ENCODE peak calls at places on chromosomes 16 and 17, in nine cellular contexts. D, R, T, F, I, H, B, N and C are unnamed samples.

GRCh38 chr16:87133112-87133850 is 183.9 kb downstream of the C16orf95 start:
- DNase-seq in D (no peak), R (no peak), T (no peak), F (no peak), I (no peak), H (no peak), B (no peak), N (no peak), C (no peak)

GRCh38 chr17:69525920-69526841 is 111.7 kb downstream of the MAP2K6 start:
- DNase-seq in D (peak; percentile 48), R (peak; percentile 55), T (peak; percentile 69), F (no peak), I (no peak), H (no peak), B (no peak), N (peak; percentile 50), C (peak; percentile 31)

GRCh38 chr16:49000594-49000993 is 281.0 kb downstream of the CBLN1 start:
- DNase-seq in D (no peak), R (no peak), T (peak; percentile 10), F (no peak), I (no peak), H (no peak), B (no peak), N (no peak), C (no peak)

GRCh38 chr16:75068632-75069031 is 47.9 kb downstream of the LDHD start:
- DNase-seq in D (no peak), R (no peak), T (no peak), F (no peak), I (no peak), H (no peak), B (no peak), N (no peak), C (no peak)

GRCh38 chr16:85722066-85722465 is 28.8 kb downstream of the C16orf74 start:
- DNase-seq in D (no peak), R (no peak), T (no peak), F (no peak), I (no peak), H (no peak), B (no peak), N (no peak), C (no peak)

GRCh38 chr17:77929180-77929564 is 29.3 kb upstream of the TNRC6C start:
- DNase-seq in D (no peak), R (no peak), T (no peak), F (no peak), I (no peak), H (no peak), B (no peak), N (no peak), C (no peak)

GRCh38 chr17:57918017-57918895 is 37.0 kb downstream of the CUEDC1 start:
- DNase-seq in D (peak; percentile 58), R (no peak), T (no peak), F (no peak), I (no peak), H (no peak), B (no peak), N (no peak), C (no peak)

GRCh38 chr17:42283241-42284019 is 4.9 kb upstream of the STAT5A start:
- DNase-seq in D (no peak), R (no peak), T (no peak), F (no peak), I (no peak), H (no peak), B (no peak), N (no peak), C (no peak)

GRCh38 chr16:88650749-88651275 is at the start of gene CYBA:
- DNase-seq in D (peak; percentile 38), R (peak; percentile 59), T (peak; percentile 94), F (no peak), I (peak; percentile 73), H (peak; percentile 49), B (no peak), N (peak; percentile 65), C (peak; percentile 60)

GRCh38 chr17:63740464-63741181 is 976 bp downstream of the STRADA start:
- DNase-seq in D (peak; percentile 8), R (no peak), T (peak; percentile 5), F (no peak), I (no peak), H (no peak), B (no peak), N (no peak), C (no peak)

GRCh38 chr16:50302472-50303005 is 36.2 kb downstream of the ADCY7 start:
- DNase-seq in D (no peak), R (no peak), T (no peak), F (no peak), I (no peak), H (no peak), B (no peak), N (no peak), C (no peak)

GRCh38 chr16:14505846-14506245 is 124.2 kb downstream of the PARN start:
- DNase-seq in D (peak; percentile 84), R (no peak), T (no peak), F (no peak), I (no peak), H (no peak), B (no peak), N (no peak), C (no peak)

GRCh38 chr16:64278196-64278595 is 843.7 kb downstream of the CDH11 start:
- DNase-seq in D (peak; percentile 25), R (no peak), T (no peak), F (no peak), I (no peak), H (no peak), B (no peak), N (no peak), C (no peak)

GRCh38 chr17:75477493-75477862 is 21.0 kb downstream of the TMEM94 start:
- DNase-seq in D (no peak), R (no peak), T (no peak), F (no peak), I (no peak), H (no peak), B (no peak), N (no peak), C (no peak)

DNA sequence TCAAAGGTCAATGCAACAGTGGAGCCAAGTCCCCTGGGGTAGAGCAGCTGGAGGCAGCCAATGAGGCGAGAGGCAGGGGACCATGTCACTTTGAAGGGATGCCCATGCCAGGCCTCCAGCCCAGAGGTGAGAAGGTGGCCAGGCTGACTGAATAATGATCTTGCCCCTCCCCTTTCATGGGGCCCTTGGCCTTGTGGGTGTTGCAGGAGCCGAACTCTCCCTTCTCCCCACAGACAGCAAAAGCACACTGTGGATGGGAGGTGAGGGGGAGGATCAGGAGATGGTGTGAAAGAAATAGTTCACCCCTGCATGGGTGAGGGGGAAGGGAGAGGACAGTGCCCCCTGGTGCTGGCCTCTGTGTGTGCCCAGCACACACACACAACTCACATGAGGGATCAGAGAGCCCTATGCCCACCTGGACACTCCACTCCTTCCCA is 15.8 kb upstream of the TBX21 start:
- DNase-seq in D (no peak), R (no peak), T (no peak), F (no peak), I (no peak), H (no peak), B (no peak), N (no peak), C (no peak)
- TF ChIP-seq CTCF in D (peak; percentile 46), R (no peak), T (peak; percentile 36), F (peak; percentile 43), I (no peak), H (peak; percentile 38), B (peak; percentile 46), N (no peak), C (peak; percentile 44)

GRCh38 chr16:58497468-58497867 is 2.5 kb upstream of the NDRG4 start:
- DNase-seq in D (no peak), R (no peak), T (no peak), F (no peak), I (no peak), H (no peak), B (no peak), N (no peak), C (no peak)

GRCh38 chr16:58492735-58493134 is 7.2 kb upstream of the NDRG4 start:
- DNase-seq in D (no peak), R (no peak), T (no peak), F (no peak), I (no peak), H (no peak), B (no peak), N (no peak), C (no peak)

GRCh38 chr16:58495861-58496331 is 4.0 kb upstream of the NDRG4 start:
- DNase-seq in D (no peak), R (no peak), T (no peak), F (no peak), I (no peak), H (no peak), B (no peak), N (no peak), C (no peak)

GRCh38 chr16:58493756-58494431 is 6.0 kb upstream of the NDRG4 start:
- DNase-seq in D (no peak), R (no peak), T (no peak), F (no peak), I (no peak), H (no peak), B (no peak), N (no peak), C (no peak)

GRCh38 chr16:58494981-58495860 is 4.7 kb upstream of the NDRG4 start:
- DNase-seq in D (peak; percentile 97), R (peak; percentile 75), T (peak; percentile 92), F (peak; percentile 75), I (no peak), H (peak; percentile 59), B (peak; percentile 87), N (peak; percentile 42), C (peak; percentile 56)
- H3K4me3 ChIP-seq in D (peak overlapping the region; percentile 41), R (no peak overlapping the region), T (no peak overlapping the region), F (no peak overlapping the region), I (no peak overlapping the region), H (no peak overlapping the region), B (peak overlapping the region; percentile 19), N (no peak overlapping the region), C (no peak overlapping the region)

GRCh38 chr16:56517206-56517605 is 2.6 kb downstream of the BBS2 start:
- DNase-seq in D (no peak), R (no peak), T (no peak), F (no peak), I (no peak), H (no peak), B (no peak), N (no peak), C (no peak)

GRCh38 chr16:56515665-56516064 is 4.2 kb downstream of the BBS2 start:
- DNase-seq in D (no peak), R (no peak), T (no peak), F (no peak), I (no peak), H (no peak), B (no peak), N (no peak), C (no peak)

GRCh38 chr16:56518435-56518834 is 1.4 kb downstream of the BBS2 start:
- DNase-seq in D (no peak), R (no peak), T (no peak), F (no peak), I (no peak), H (no peak), B (no peak), N (no peak), C (no peak)

GRCh38 chr16:56520251-56520577 is 390 bp upstream of the BBS2 start:
- DNase-seq in D (no peak), R (no peak), T (no peak), F (no peak), I (no peak), H (no peak), B (no peak), N (no peak), C (no peak)

GRCh38 chr16:56519459-56520250 is at the start of gene BBS2:
- DNase-seq in D (peak; percentile 78), R (peak; percentile 87), T (peak; percentile 92), F (peak; percentile 26), I (peak; percentile 84), H (peak; percentile 47), B (no peak), N (peak; percentile 93), C (peak; percentile 57)
- TF ChIP-seq CTCF in D (no peak), R (no peak), T (no peak), F (no peak), I (no peak), H (no peak), B (no peak), N (no peak), C (no peak)

GRCh38 chr16:15897834-15898254 is 9.4 kb upstream of the CEP20 start:
- DNase-seq in D (peak; percentile 73), R (no peak), T (peak; percentile 91), F (no peak), I (no peak), H (peak; percentile 76), B (no peak), N (no peak), C (peak; percentile 86)
- H3K4me3 ChIP-seq in D (peak overlapping the region; percentile 9), R (no peak overlapping the region), T (peak overlapping the region; percentile 1), F (no peak overlapping the region), I (no peak overlapping the region), H (peak overlapping the region; percentile 53), B (peak overlapping the region; percentile 12), N (no peak overlapping the region), C (no peak overlapping the region)